ENCODE peak calls at places on chromosomes 7 and 10, in seven cellular contexts. One of them, this sample, is unnamed.

GRCh38 chr7:379456-380225 is 89.7 kb downstream of the FOXL3 start:
- DNase-seq in spleen: peak; percentile 78
- DNase-seq in cardiac fibroblast: no peak
- DNase-seq in CD8-positive, alpha-beta memory T cell: peak; percentile 45
- DNase-seq in dorsolateral prefrontal cortex: peak; percentile 22
- DNase-seq in left ventricle myocardium inferior: no peak
- DNase-seq in fibroblast of lung: no peak
- DNase-seq in this sample: no peak

GRCh38 chr7:74288034-74288881 is 949 bp upstream of the CLIP2 start:
- DNase-seq in spleen: no peak
- DNase-seq in cardiac fibroblast: peak; percentile 56
- DNase-seq in CD8-positive, alpha-beta memory T cell: no peak
- DNase-seq in dorsolateral prefrontal cortex: no peak
- DNase-seq in left ventricle myocardium inferior: no peak
- DNase-seq in fibroblast of lung: peak; percentile 34
- DNase-seq in this sample: no peak

GRCh38 chr7:45638916-45639315 is 64.7 kb downstream of the ADCY1 start:
- DNase-seq in spleen: no peak
- DNase-seq in cardiac fibroblast: no peak
- DNase-seq in CD8-positive, alpha-beta memory T cell: no peak
- DNase-seq in dorsolateral prefrontal cortex: no peak
- DNase-seq in left ventricle myocardium inferior: no peak
- DNase-seq in fibroblast of lung: no peak
- DNase-seq in this sample: no peak

GRCh38 chr7:99665312-99665759 is 14.5 kb downstream of the CYP3A5 start:
- DNase-seq in spleen: no peak
- DNase-seq in cardiac fibroblast: no peak
- DNase-seq in CD8-positive, alpha-beta memory T cell: no peak
- DNase-seq in dorsolateral prefrontal cortex: no peak
- DNase-seq in left ventricle myocardium inferior: no peak
- DNase-seq in fibroblast of lung: no peak
- DNase-seq in this sample: no peak

GRCh38 chr7:73906874-73907273 is 45.9 kb downstream of the TMEM270 start:
- DNase-seq in spleen: peak; percentile 68
- DNase-seq in cardiac fibroblast: no peak
- DNase-seq in CD8-positive, alpha-beta memory T cell: no peak
- DNase-seq in dorsolateral prefrontal cortex: no peak
- DNase-seq in left ventricle myocardium inferior: no peak
- DNase-seq in fibroblast of lung: no peak
- DNase-seq in this sample: no peak

GRCh38 chr7:91182819-91183405 is 81.3 kb upstream of the FZD1 start:
- DNase-seq in spleen: no peak
- DNase-seq in cardiac fibroblast: peak; percentile 63
- DNase-seq in CD8-positive, alpha-beta memory T cell: no peak
- DNase-seq in dorsolateral prefrontal cortex: no peak
- DNase-seq in left ventricle myocardium inferior: no peak
- DNase-seq in fibroblast of lung: peak; percentile 97
- DNase-seq in this sample: peak; percentile 94

GRCh38 chr7:75018570-75019364 is 54.3 kb downstream of the CASTOR2 start:
- DNase-seq in spleen: no peak
- DNase-seq in cardiac fibroblast: no peak
- DNase-seq in CD8-positive, alpha-beta memory T cell: no peak
- DNase-seq in dorsolateral prefrontal cortex: no peak
- DNase-seq in left ventricle myocardium inferior: no peak
- DNase-seq in fibroblast of lung: no peak
- DNase-seq in this sample: no peak

GRCh38 chr7:95501261-95501816 is 15.6 kb downstream of the ASB4 start:
- DNase-seq in spleen: no peak
- DNase-seq in cardiac fibroblast: no peak
- DNase-seq in CD8-positive, alpha-beta memory T cell: no peak
- DNase-seq in dorsolateral prefrontal cortex: no peak
- DNase-seq in left ventricle myocardium inferior: no peak
- DNase-seq in fibroblast of lung: no peak
- DNase-seq in this sample: no peak

GRCh38 chr7:141737118-141737835 is 881 bp upstream of the SSBP1 start:
- DNase-seq in spleen: peak; percentile 77
- DNase-seq in cardiac fibroblast: peak; percentile 8
- DNase-seq in CD8-positive, alpha-beta memory T cell: peak; percentile 46
- DNase-seq in dorsolateral prefrontal cortex: no peak
- DNase-seq in left ventricle myocardium inferior: no peak
- DNase-seq in fibroblast of lung: peak; percentile 38
- DNase-seq in this sample: no peak

GRCh38 chr7:103752995-103753394 is 236.5 kb downstream of the RELN start:
- DNase-seq in spleen: no peak
- DNase-seq in cardiac fibroblast: no peak
- DNase-seq in CD8-positive, alpha-beta memory T cell: no peak
- DNase-seq in dorsolateral prefrontal cortex: no peak
- DNase-seq in left ventricle myocardium inferior: no peak
- DNase-seq in fibroblast of lung: peak; percentile 4
- DNase-seq in this sample: no peak

GRCh38 chr10:104640339-104641149 is 546 bp upstream of the SORCS3 start:
- DNase-seq in spleen: no peak
- DNase-seq in cardiac fibroblast: no peak
- DNase-seq in CD8-positive, alpha-beta memory T cell: no peak
- DNase-seq in dorsolateral prefrontal cortex: no peak
- DNase-seq in left ventricle myocardium inferior: no peak
- DNase-seq in fibroblast of lung: no peak
- DNase-seq in this sample: no peak

GRCh38 chr10:105974803-105975456 is 1189.6 kb downstream of the SORCS1 start:
- DNase-seq in spleen: no peak
- DNase-seq in cardiac fibroblast: peak; percentile 55
- DNase-seq in CD8-positive, alpha-beta memory T cell: no peak
- DNase-seq in dorsolateral prefrontal cortex: no peak
- DNase-seq in left ventricle myocardium inferior: no peak
- DNase-seq in fibroblast of lung: peak; percentile 2
- DNase-seq in this sample: no peak

GRCh38 chr7:117619690-117620089 is 139.9 kb downstream of the CFTR start:
- DNase-seq in spleen: no peak
- DNase-seq in cardiac fibroblast: no peak
- DNase-seq in CD8-positive, alpha-beta memory T cell: no peak
- DNase-seq in dorsolateral prefrontal cortex: no peak
- DNase-seq in left ventricle myocardium inferior: no peak
- DNase-seq in fibroblast of lung: no peak
- DNase-seq in this sample: no peak

GRCh38 chr7:50303894-50304157 is 690 bp upstream of the IKZF1 start:
- DNase-seq in spleen: peak; percentile 93
- DNase-seq in cardiac fibroblast: no peak
- DNase-seq in CD8-positive, alpha-beta memory T cell: no peak
- DNase-seq in dorsolateral prefrontal cortex: no peak
- DNase-seq in left ventricle myocardium inferior: no peak
- DNase-seq in fibroblast of lung: no peak
- DNase-seq in this sample: no peak

GRCh38 chr7:50303082-50303893 is 1.2 kb upstream of the IKZF1 start:
- DNase-seq in spleen: peak; percentile 86
- DNase-seq in cardiac fibroblast: no peak
- DNase-seq in CD8-positive, alpha-beta memory T cell: peak; percentile 54
- DNase-seq in dorsolateral prefrontal cortex: no peak
- DNase-seq in left ventricle myocardium inferior: no peak
- DNase-seq in fibroblast of lung: no peak
- DNase-seq in this sample: no peak

GRCh38 chr7:50304911-50305621 is 550 bp downstream of the IKZF1 start:
- DNase-seq in spleen: peak; percentile 90
- DNase-seq in cardiac fibroblast: no peak
- DNase-seq in CD8-positive, alpha-beta memory T cell: peak; percentile 82
- DNase-seq in dorsolateral prefrontal cortex: no peak
- DNase-seq in left ventricle myocardium inferior: no peak
- DNase-seq in fibroblast of lung: no peak
- DNase-seq in this sample: no peak

GRCh38 chr7:50305697-50306300 is 1.3 kb downstream of the IKZF1 start:
- DNase-seq in spleen: no peak
- DNase-seq in cardiac fibroblast: no peak
- DNase-seq in CD8-positive, alpha-beta memory T cell: no peak
- DNase-seq in dorsolateral prefrontal cortex: no peak
- DNase-seq in left ventricle myocardium inferior: no peak
- DNase-seq in fibroblast of lung: no peak
- DNase-seq in this sample: no peak

DNA sequence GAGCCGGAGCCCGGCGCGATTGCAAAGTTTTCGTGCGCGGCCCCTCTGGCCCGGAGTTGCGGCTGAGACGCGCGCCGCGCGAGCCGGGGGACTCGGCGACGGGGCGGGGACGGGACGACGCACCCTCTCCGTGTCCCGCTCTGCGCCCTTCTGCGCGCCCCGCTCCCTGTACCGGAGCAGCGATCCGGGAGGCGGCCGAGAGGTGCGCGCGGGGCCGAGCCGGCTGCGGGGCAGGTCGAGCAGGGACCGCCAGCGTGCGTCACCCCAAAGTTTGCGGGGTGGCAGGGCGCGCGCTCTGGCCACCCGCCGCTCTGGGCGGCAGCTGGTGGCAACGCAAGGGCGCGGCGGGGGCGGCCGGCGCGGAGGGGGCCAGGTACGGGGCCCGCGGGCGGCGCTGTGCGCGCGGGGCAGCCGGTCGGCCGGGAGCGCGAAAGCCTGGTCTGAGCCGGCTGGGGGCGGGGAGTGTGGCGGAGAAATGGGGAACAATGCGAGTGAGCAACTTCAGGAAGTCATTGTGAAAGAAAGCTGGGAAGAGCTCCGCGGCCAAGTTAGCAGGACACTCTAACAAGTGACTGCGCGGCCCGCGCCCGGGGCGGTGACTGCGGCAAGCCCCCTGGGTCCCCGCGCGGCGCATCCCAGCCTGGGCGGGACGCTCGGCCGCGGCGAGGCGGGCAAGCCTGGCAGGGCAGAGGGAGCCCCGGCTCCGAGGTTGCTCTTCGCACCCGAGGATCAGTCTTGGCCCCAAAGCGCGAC is at the start of gene IKZF1:
- DNase-seq in spleen: peak; percentile 96
- DNase-seq in cardiac fibroblast: peak; percentile 4
- DNase-seq in CD8-positive, alpha-beta memory T cell: peak; percentile 64
- DNase-seq in dorsolateral prefrontal cortex: no peak
- DNase-seq in left ventricle myocardium inferior: peak; percentile 67
- DNase-seq in fibroblast of lung: no peak
- DNase-seq in this sample: no peak
- H3K4me3 ChIP-seq in spleen: peak within 1 kb of the TSS; percentile 75
- H3K4me3 ChIP-seq in cardiac fibroblast: no peak within 1 kb of the TSS
- H3K4me3 ChIP-seq in CD8-positive, alpha-beta memory T cell: peak within 1 kb of the TSS; percentile 92
- H3K4me3 ChIP-seq in dorsolateral prefrontal cortex: peak within 1 kb of the TSS; percentile 42
- H3K4me3 ChIP-seq in left ventricle myocardium inferior: peak within 1 kb of the TSS; percentile 60
- H3K4me3 ChIP-seq in fibroblast of lung: no peak within 1 kb of the TSS
- H3K4me3 ChIP-seq in this sample: peak within 1 kb of the TSS; percentile 37

GRCh38 chr7:121027761-121028681 is 39.5 kb downstream of the CPED1 start:
- DNase-seq in spleen: no peak
- DNase-seq in cardiac fibroblast: peak; percentile 14
- DNase-seq in CD8-positive, alpha-beta memory T cell: no peak
- DNase-seq in dorsolateral prefrontal cortex: no peak
- DNase-seq in left ventricle myocardium inferior: no peak
- DNase-seq in fibroblast of lung: peak; percentile 47
- DNase-seq in this sample: no peak

GRCh38 chr7:121024568-121025055 is 36.1 kb downstream of the CPED1 start:
- DNase-seq in spleen: no peak
- DNase-seq in cardiac fibroblast: no peak
- DNase-seq in CD8-positive, alpha-beta memory T cell: no peak
- DNase-seq in dorsolateral prefrontal cortex: no peak
- DNase-seq in left ventricle myocardium inferior: no peak
- DNase-seq in fibroblast of lung: no peak
- DNase-seq in this sample: no peak

GRCh38 chr7:121026577-121027111 is 38.1 kb downstream of the CPED1 start:
- DNase-seq in spleen: no peak
- DNase-seq in cardiac fibroblast: no peak
- DNase-seq in CD8-positive, alpha-beta memory T cell: no peak
- DNase-seq in dorsolateral prefrontal cortex: no peak
- DNase-seq in left ventricle myocardium inferior: no peak
- DNase-seq in fibroblast of lung: no peak
- DNase-seq in this sample: no peak

GRCh38 chr7:121023683-121024507 is 35.4 kb downstream of the CPED1 start:
- DNase-seq in spleen: no peak
- DNase-seq in cardiac fibroblast: no peak
- DNase-seq in CD8-positive, alpha-beta memory T cell: no peak
- DNase-seq in dorsolateral prefrontal cortex: no peak
- DNase-seq in left ventricle myocardium inferior: no peak
- DNase-seq in fibroblast of lung: peak; percentile 71
- DNase-seq in this sample: no peak

GRCh38 chr7:121026159-121026558 is 37.6 kb downstream of the CPED1 start:
- DNase-seq in spleen: no peak
- DNase-seq in cardiac fibroblast: no peak
- DNase-seq in CD8-positive, alpha-beta memory T cell: no peak
- DNase-seq in dorsolateral prefrontal cortex: no peak
- DNase-seq in left ventricle myocardium inferior: no peak
- DNase-seq in fibroblast of lung: no peak
- DNase-seq in this sample: no peak
- H3K4me3 ChIP-seq in spleen: no peak overlapping the region
- H3K4me3 ChIP-seq in cardiac fibroblast: no peak overlapping the region
- H3K4me3 ChIP-seq in CD8-positive, alpha-beta memory T cell: no peak overlapping the region
- H3K4me3 ChIP-seq in dorsolateral prefrontal cortex: no peak overlapping the region
- H3K4me3 ChIP-seq in left ventricle myocardium inferior: no peak overlapping the region
- H3K4me3 ChIP-seq in fibroblast of lung: no peak overlapping the region
- H3K4me3 ChIP-seq in this sample: no peak overlapping the region

GRCh38 chr7:2357165-2357564 is 2.5 kb downstream of the EIF3B start:
- DNase-seq in spleen: no peak
- DNase-seq in cardiac fibroblast: no peak
- DNase-seq in CD8-positive, alpha-beta memory T cell: no peak
- DNase-seq in dorsolateral prefrontal cortex: no peak
- DNase-seq in left ventricle myocardium inferior: no peak
- DNase-seq in fibroblast of lung: no peak
- DNase-seq in this sample: no peak
- H3K4me3 ChIP-seq in spleen: no peak overlapping the region
- H3K4me3 ChIP-seq in cardiac fibroblast: peak overlapping the region; percentile 7
- H3K4me3 ChIP-seq in CD8-positive, alpha-beta memory T cell: no peak overlapping the region
- H3K4me3 ChIP-seq in dorsolateral prefrontal cortex: no peak overlapping the region
- H3K4me3 ChIP-seq in left ventricle myocardium inferior: peak overlapping the region; percentile 99
- H3K4me3 ChIP-seq in fibroblast of lung: no peak overlapping the region
- H3K4me3 ChIP-seq in this sample: no peak overlapping the region

DNA sequence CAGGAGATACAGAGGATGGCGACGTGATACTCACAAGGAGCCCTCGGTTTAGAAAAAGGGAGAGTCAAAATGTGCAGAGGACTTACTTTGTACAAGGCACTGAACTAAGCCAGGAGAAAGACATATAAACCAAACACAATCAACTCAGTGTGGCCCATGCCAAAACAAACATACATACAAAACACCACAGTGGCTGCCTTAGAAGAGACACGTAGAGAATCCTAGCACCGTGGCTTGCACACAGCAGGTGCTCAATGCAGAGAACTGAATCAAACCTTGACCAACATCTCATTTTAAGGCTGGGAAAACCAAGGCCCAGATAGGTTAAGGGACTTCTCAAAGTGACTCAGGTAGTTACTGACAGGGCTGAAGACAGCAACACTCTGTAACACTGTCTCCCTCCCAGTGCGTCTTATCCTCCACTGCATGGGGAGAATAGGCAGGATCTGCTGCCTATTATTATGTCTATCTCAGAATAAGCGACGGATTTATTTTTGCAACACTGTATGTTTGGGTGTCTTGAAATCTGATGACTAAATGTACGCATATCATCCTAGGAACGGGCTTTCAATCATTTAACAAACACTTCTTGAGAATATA is 11.0 kb downstream of the SORBS1 start:
- DNase-seq in spleen: no peak
- DNase-seq in cardiac fibroblast: no peak
- DNase-seq in CD8-positive, alpha-beta memory T cell: no peak
- DNase-seq in dorsolateral prefrontal cortex: no peak
- DNase-seq in left ventricle myocardium inferior: no peak
- DNase-seq in fibroblast of lung: no peak
- DNase-seq in this sample: no peak
- H3K4me3 ChIP-seq in spleen: no peak overlapping the region
- H3K4me3 ChIP-seq in cardiac fibroblast: no peak overlapping the region
- H3K4me3 ChIP-seq in CD8-positive, alpha-beta memory T cell: no peak overlapping the region
- H3K4me3 ChIP-seq in dorsolateral prefrontal cortex: no peak overlapping the region
- H3K4me3 ChIP-seq in left ventricle myocardium inferior: peak overlapping the region; percentile 7
- H3K4me3 ChIP-seq in fibroblast of lung: no peak overlapping the region
- H3K4me3 ChIP-seq in this sample: no peak overlapping the region

This sample was measured in skeletal muscle cell.